ENCODE peak calls at places on chromosomes 11 and 22, in eight cellular contexts. G is nucleus accumbens, W is Daoy, I is GF-D8, U is COLO829, B is left lung, H is NCI-H460, Q is endothelial cell. M is an unnamed sample.

GRCh38 chr11:64237484-64237951 is 3.1 kb downstream of the VEGFB start:
- DNase-seq in G (no peak), W (no peak), I (no peak), U (no peak), B (peak), H (no peak), Q (no peak), M (no peak)

GRCh38 chr11:121029813-121030445 is 6.0 kb downstream of the TBCEL start:
- DNase-seq in G (no peak), W (no peak), I (no peak), U (no peak), B (no peak), H (no peak), Q (no peak), M (no peak)

GRCh38 chr11:67354314-67355022 is 1.1 kb upstream of the POLD4 start:
- DNase-seq in G (no peak), W (peak), I (no peak), U (peak), B (peak), H (peak), Q (no peak), M (no peak)

GRCh38 chr11:11010624-11011127 is 152.8 kb upstream of the ZBED5 start:
- DNase-seq in G (peak), W (peak), I (no peak), U (peak), B (peak), H (no peak), Q (peak), M (peak)

GRCh38 chr11:122663764-122664163 is 8.2 kb downstream of the UBASH3B start:
- DNase-seq in G (no peak), W (no peak), I (peak), U (no peak), B (no peak), H (no peak), Q (no peak), M (no peak)

GRCh38 chr11:61028135-61028729 is 56.8 kb downstream of the CD6 start:
- DNase-seq in G (no peak), W (peak), I (no peak), U (no peak), B (no peak), H (no peak), Q (no peak), M (no peak)

GRCh38 chr22:44455151-44455962 is 42.7 kb downstream of the RTL6 start:
- DNase-seq in G (no peak), W (no peak), I (no peak), U (no peak), B (no peak), H (no peak), Q (no peak), M (no peak)

GRCh38 chr11:77455740-77456139 is 18.2 kb downstream of the PAK1 start:
- DNase-seq in G (no peak), W (no peak), I (no peak), U (no peak), B (no peak), H (no peak), Q (no peak), M (no peak)

GRCh38 chr11:12808519-12808918 is 134.3 kb downstream of the TEAD1 start:
- DNase-seq in G (no peak), W (peak), I (no peak), U (no peak), B (no peak), H (no peak), Q (no peak), M (no peak)

GRCh38 chr11:128908391-128909246 is 17.5 kb downstream of the KCNJ5 start:
- DNase-seq in G (no peak), W (peak), I (no peak), U (no peak), B (peak), H (peak), Q (no peak), M (no peak)

M was measured in glutamatergic neuron.